ENCODE peak calls at places on chromosomes 6 and 20, in six cellular contexts. J is substantia nigra; I is activated CD4-positive, alpha-beta T cell treated with anti-CD3 and anti-CD28 coated beads, Interleukin-2, amount 10 ng/mL, durations not matched to agents 7 days and 5 days; G is non-pigmented ciliary epithelial cell; H is activated T-cell treated with anti-CD3 and anti-CD28 coated beads for 48 hours; F is body of pancreas. N is an unnamed sample.

GRCh38 chr6:138211048-138211581 is 7.2 kb downstream of the PBOV1 start:
- DNase-seq in G (no peak), I (no peak), J (peak; percentile 71), F (no peak), H (no peak), N (no peak)

GRCh38 chr6:163324928-163325784 is 89.4 kb upstream of the QKI start:
- DNase-seq in G (no peak), F (peak; percentile 32), J (peak; percentile 78), I (no peak), H (no peak), N (no peak)

GRCh38 chr6:100464162-100464851 is 414 bp downstream of the SIM1 start:
- DNase-seq in I (no peak), H (no peak), J (no peak), G (no peak), F (peak; percentile 50), N (no peak)

GRCh38 chr20:41734506-41734945 is 116.3 kb upstream of the CHD6 start:
- DNase-seq in F (peak; percentile 62), H (peak; percentile 23), I (peak; percentile 36), G (peak; percentile 2), J (peak; percentile 44), N (no peak)

GRCh38 chr6:35388772-35389352 is 46.5 kb downstream of the PPARD start:
- DNase-seq in G (no peak), F (no peak), I (no peak), J (no peak), H (no peak), N (no peak)

GRCh38 chr20:59084041-59084841 is 41.7 kb upstream of the PRELID3B start:
- DNase-seq in I (no peak), J (no peak), F (peak; percentile 58), H (no peak), G (no peak), N (no peak)

GRCh38 chr6:26240157-26240980 is 124.6 kb upstream of the BTN3A2 start:
- DNase-seq in H (peak; percentile 62), G (no peak), I (peak; percentile 92), F (no peak), J (peak; percentile 16), N (peak; percentile 48)

GRCh38 chr20:33791959-33792597 is 19.1 kb upstream of the CHMP4B start:
- DNase-seq in G (no peak), I (peak; percentile 55), J (no peak), H (peak; percentile 36), F (peak; percentile 61), N (no peak)

GRCh38 chr20:56409946-56410345 is 2.1 kb upstream of the CASS4 start:
- DNase-seq in H (no peak), J (no peak), G (no peak), F (no peak), I (no peak), N (no peak)

GRCh38 chr6:13711384-13711725 is 280 bp downstream of the RANBP9 start:
- DNase-seq in F (no peak), H (no peak), I (peak; percentile 69), G (no peak), J (no peak), N (peak; percentile 68)

GRCh38 chr20:3174442-3175263 is 1.3 kb upstream of the LZTS3 start:
- DNase-seq in F (no peak), H (no peak), J (no peak), G (no peak), I (no peak), N (no peak)

GRCh38 chr6:12047304-12047703 is 35.2 kb downstream of the HIVEP1 start:
- DNase-seq in G (no peak), J (no peak), I (no peak), F (no peak), H (no peak), N (no peak)

GRCh38 chr20:63381781-63382431 is 20.8 kb upstream of the CHRNA4 start:
- DNase-seq in G (no peak), J (peak; percentile 24), I (peak; percentile 31), F (peak; percentile 21), H (peak; percentile 31), N (peak; percentile 10)

GRCh38 chr6:137724495-137725211 is 142.4 kb upstream of the TNFAIP3 start:
- DNase-seq in I (no peak), H (no peak), J (no peak), G (no peak), F (no peak), N (no peak)

GRCh38 chr6:29651413-29652197 is 5.3 kb upstream of the MOG start:
- DNase-seq in G (no peak), I (no peak), H (no peak), F (no peak), J (no peak), N (no peak)

GRCh38 chr6:168305863-168306262 is 13.7 kb downstream of the DACT2 start:
- DNase-seq in G (no peak), F (no peak), J (no peak), H (no peak), I (no peak), N (no peak)

GRCh38 chr20:19770375-19770774 is 12.3 kb downstream of the RIN2 start:
- DNase-seq in G (no peak), I (no peak), F (no peak), H (no peak), J (no peak), N (no peak)

GRCh38 chr6:141463237-141463977 is 669.3 kb upstream of the GJE1 start:
- DNase-seq in G (no peak), F (no peak), H (no peak), J (no peak), I (no peak), N (no peak)

GRCh38 chr6:41273699-41274098 is 12.8 kb downstream of the TREM1 start:
- DNase-seq in F (no peak), H (no peak), G (no peak), J (no peak), I (no peak), N (no peak)

GRCh38 chr20:57474191-57474590 is 50.7 kb downstream of the CTCFL start:
- DNase-seq in I (no peak), G (no peak), F (no peak), J (no peak), H (no peak), N (no peak)

GRCh38 chr20:36214684-36215256 is 21.5 kb upstream of the AAR2 start:
- DNase-seq in I (peak; percentile 15), J (no peak), H (no peak), G (no peak), F (no peak), N (no peak)

GRCh38 chr6:106519460-106520394 is 109.6 kb downstream of the RTN4IP1 start:
- DNase-seq in H (peak; percentile 72), G (peak; percentile 73), J (no peak), F (no peak), I (peak; percentile 83), N (peak; percentile 65)

GRCh38 chr6:146895101-146895771 is 296.5 kb downstream of the ADGB start:
- DNase-seq in J (no peak), F (no peak), I (no peak), H (no peak), G (no peak), N (no peak)

GRCh38 chr20:2032168-2032567 is 38.3 kb upstream of the PDYN start:
- DNase-seq in G (no peak), F (no peak), I (no peak), H (no peak), J (no peak), N (no peak)

GRCh38 chr6:145137425-145137824 is 597.9 kb downstream of the EPM2A start:
- DNase-seq in G (no peak), J (no peak), H (no peak), I (no peak), F (no peak), N (no peak)

GRCh38 chr6:15879372-15880261 is 216.8 kb upstream of the DTNBP1 start:
- DNase-seq in G (no peak), F (peak; percentile 58), H (peak; percentile 65), J (no peak), I (peak; percentile 34), N (no peak)

GRCh38 chr6:24963887-24964570 is 28.3 kb upstream of the RIPOR2 start:
- DNase-seq in F (no peak), H (no peak), J (no peak), G (no peak), I (no peak), N (no peak)

GRCh38 chr6:112683926-112684325 is 336.8 kb downstream of the RFPL4B start:
- DNase-seq in G (peak; percentile 85), H (no peak), F (no peak), I (no peak), J (no peak), N (no peak)

GRCh38 chr20:43508604-43509040 is 1.1 kb downstream of the L3MBTL1 start:
- DNase-seq in F (no peak), I (no peak), G (no peak), H (no peak), J (no peak), N (no peak)

GRCh38 chr20:33992145-33992922 is 1.4 kb upstream of the RALY start:
- DNase-seq in F (no peak), G (no peak), H (no peak), I (peak; percentile 8), J (no peak), N (no peak)

GRCh38 chr20:46130534-46130933 is 12.4 kb downstream of the CD40 start:
- DNase-seq in F (no peak), I (no peak), H (no peak), J (no peak), G (no peak), N (no peak)

GRCh38 chr6:8651998-8652397 is 216.7 kb upstream of the SLC35B3 start:
- DNase-seq in J (no peak), H (no peak), I (no peak), F (no peak), G (no peak), N (no peak)

GRCh38 chr6:127436578-127437110 is 22.5 kb downstream of the KIAA0408 start:
- DNase-seq in G (no peak), F (no peak), I (no peak), H (no peak), J (no peak), N (no peak)

GRCh38 chr6:2756687-2757224 is 6.0 kb upstream of the MYLK4 start:
- DNase-seq in I (no peak), H (no peak), G (no peak), F (no peak), J (no peak), N (no peak)

GRCh38 chr6:122082370-122082769 is 317.1 kb upstream of the HSF2 start:
- DNase-seq in J (no peak), F (no peak), G (no peak), I (no peak), H (no peak), N (no peak)

GRCh38 chr20:11108102-11108842 is 434.5 kb upstream of the JAG1 start:
- DNase-seq in F (no peak), I (no peak), G (no peak), H (no peak), J (peak; percentile 32), N (no peak)

GRCh38 chr20:38692436-38693411 is 31.6 kb upstream of the SLC32A1 start:
- DNase-seq in F (peak; percentile 62), G (no peak), I (peak; percentile 74), J (peak; percentile 59), H (peak; percentile 18), N (no peak)

GRCh38 chr6:14193524-14193923 is 76.0 kb downstream of the CD83 start:
- DNase-seq in F (no peak), I (no peak), H (no peak), J (no peak), G (no peak), N (no peak)

N was measured in effector memory CD4-positive, alpha-beta T cell.